ENCODE peak calls at places on chromosomes 16 and 17, in four cellular contexts. U is K562, F is SK-N-SH, K is A549. J is an unnamed sample.

GRCh38 chr17:83101805-83102480 is 22.5 kb downstream of the METRNL start:
- DNase-seq in U (no peak), F (no peak), K (no peak), J (no peak)

GRCh38 chr16:47712276-47713224 is 251.4 kb downstream of the PHKB start:
- DNase-seq in U (peak; percentile 11), F (peak; percentile 48), K (no peak), J (no peak)

GRCh38 chr16:27291106-27291505 is 22.5 kb upstream of the NSMCE1 start:
- DNase-seq in U (no peak), F (no peak), K (no peak), J (no peak)

GRCh38 chr17:39027037-39027436 is 59.8 kb upstream of the FBXO47 start:
- DNase-seq in U (peak; percentile 35), F (peak; percentile 63), K (peak; percentile 40), J (no peak)

GRCh38 chr16:49487746-49488145 is 114.1 kb downstream of the C16orf78 start:
- DNase-seq in U (no peak), F (no peak), K (no peak), J (no peak)

GRCh38 chr17:61389670-61390478 is 9.8 kb upstream of the TBX2 start:
- DNase-seq in U (peak; percentile 40), F (peak; percentile 80), K (peak; percentile 72), J (no peak)

GRCh38 chr16:24850289-24850931 is 4.6 kb downstream of the SLC5A11 start:
- DNase-seq in U (no peak), F (no peak), K (no peak), J (no peak)

GRCh38 chr17:5877948-5878347 is 192.2 kb upstream of the WSCD1 start:
- DNase-seq in U (no peak), F (no peak), K (no peak), J (no peak)

GRCh38 chr16:79613009-79613408 is 12.5 kb upstream of the MAF start:
- DNase-seq in U (no peak), F (no peak), K (no peak), J (no peak)

GRCh38 chr17:65794572-65794971 is 233.1 kb upstream of the AXIN2 start:
- DNase-seq in U (peak; percentile 19), F (peak; percentile 43), K (peak; percentile 49), J (peak; percentile 11)

GRCh38 chr16:50165473-50165872 is 12.4 kb downstream of the TENT4B start:
- DNase-seq in U (peak; percentile 33), F (no peak), K (no peak), J (no peak)

GRCh38 chr17:6306820-6307219 is 128.1 kb downstream of the AIPL1 start:
- DNase-seq in U (no peak), F (no peak), K (no peak), J (no peak)

GRCh38 chr16:56246051-56246817 is 54.9 kb downstream of the GNAO1 start:
- DNase-seq in U (peak; percentile 50), F (peak; percentile 56), K (no peak), J (no peak)

GRCh38 chr16:4290236-4290830 is 17.5 kb upstream of the TFAP4 start:
- DNase-seq in U (no peak), F (peak; percentile 1), K (peak; percentile 63), J (peak; percentile 18)

GRCh38 chr16:30054959-30055553 is 10.5 kb upstream of the ALDOA start:
- DNase-seq in U (peak; percentile 80), F (peak; percentile 56), K (peak; percentile 81), J (no peak)

GRCh38 chr16:25256821-25257503 is 683 bp downstream of the ZKSCAN2 start:
- DNase-seq in U (peak; percentile 50), F (peak; percentile 58), K (peak; percentile 31), J (peak; percentile 28)

GRCh38 chr17:66543526-66543925 is 241.1 kb downstream of the PRKCA start:
- DNase-seq in U (no peak), F (no peak), K (no peak), J (no peak)

GRCh38 chr17:5817475-5818395 is 233.4 kb upstream of the NLRP1 start:
- DNase-seq in U (no peak), F (no peak), K (no peak), J (no peak)

GRCh38 chr17:27551701-27552466 is 79.1 kb upstream of the LGALS9 start:
- DNase-seq in U (no peak), F (no peak), K (peak; percentile 93), J (no peak)

GRCh38 chr17:75664099-75664549 is 2.8 kb downstream of the RECQL5 start:
- DNase-seq in U (no peak), F (no peak), K (no peak), J (no peak)

GRCh38 chr17:68125471-68125870 is 89.9 kb downstream of the KPNA2 start:
- DNase-seq in U (no peak), F (no peak), K (no peak), J (no peak)

GRCh38 chr16:27317738-27318398 is 4.1 kb downstream of the IL4R start:
- DNase-seq in U (no peak), F (no peak), K (no peak), J (no peak)

GRCh38 chr16:47016700-47017133 is 43.2 kb upstream of the DNAJA2 start:
- DNase-seq in U (no peak), F (no peak), K (no peak), J (peak; percentile 91)

GRCh38 chr17:30824356-30825145 is at the start of gene CRLF3:
- DNase-seq in U (peak; percentile 96), F (peak; percentile 99), K (peak; percentile 98), J (peak; percentile 88)
- TF ChIP-seq REST in U (no peak), F (no peak), K (peak; percentile 37), J (peak; percentile 27)

GRCh38 chr17:58192612-58193011 is at the start of gene EPX:
- DNase-seq in U (no peak), F (peak; percentile 24), K (no peak), J (no peak)

GRCh38 chr17:58191259-58191896 is 1.1 kb upstream of the EPX start:
- DNase-seq in U (no peak), F (peak; percentile 20), K (no peak), J (no peak)

GRCh38 chr17:58196610-58197009 is 4.1 kb downstream of the EPX start:
- DNase-seq in U (no peak), F (no peak), K (no peak), J (no peak)

GRCh38 chr17:58195518-58196123 is 3.1 kb downstream of the EPX start:
- DNase-seq in U (no peak), F (no peak), K (no peak), J (no peak)

GRCh38 chr17:58193641-58194259 is 1.2 kb downstream of the EPX start:
- DNase-seq in U (peak; percentile 35), F (peak; percentile 43), K (no peak), J (no peak)
- H3K4me3 ChIP-seq in U (no peak overlapping the region), F (no peak overlapping the region), K (no peak overlapping the region), J (no peak overlapping the region)

DNA sequence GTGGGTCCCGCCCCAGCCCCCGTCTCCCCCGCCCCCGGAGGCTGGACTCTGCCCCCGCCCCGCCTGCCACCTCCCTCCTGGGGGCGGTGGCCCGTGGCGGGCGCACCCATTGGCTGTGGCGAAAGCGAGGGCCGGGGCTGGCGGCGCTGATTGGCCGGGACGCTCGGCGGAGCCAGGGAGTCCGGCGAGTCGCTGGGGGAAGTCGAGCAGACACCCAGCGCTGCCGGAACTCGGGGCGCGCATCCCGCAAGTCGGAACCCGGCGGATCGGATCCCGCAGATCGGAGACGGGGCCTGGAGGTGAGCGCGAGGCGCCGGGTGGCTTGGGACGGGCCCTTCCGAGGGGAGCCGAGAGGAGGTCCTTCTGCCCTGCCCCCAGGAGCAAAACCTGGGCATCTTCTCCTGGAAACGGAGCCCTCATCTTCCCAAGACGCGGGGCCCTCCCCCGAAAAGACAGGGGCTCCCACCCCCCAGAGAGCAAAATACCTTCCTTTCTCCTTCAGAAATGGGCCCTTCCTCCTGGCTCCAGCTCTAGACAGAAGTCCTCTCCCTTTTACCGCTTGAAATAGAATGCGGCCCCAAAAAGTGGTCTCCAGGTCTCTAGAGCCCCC is at the start of gene ABAT:
- DNase-seq in U (peak; percentile 82), F (peak; percentile 98), K (peak; percentile 93), J (peak; percentile 21)
- TF ChIP-seq REST in U (no peak), F (no peak), K (no peak), J (no peak)

GRCh38 chr17:53919356-53919755 is 96.6 kb downstream of the KIF2B start:
- DNase-seq in U (no peak), F (no peak), K (no peak), J (no peak)
- H3K4me3 ChIP-seq in U (no peak overlapping the region), F (no peak overlapping the region), K (no peak overlapping the region), J (no peak overlapping the region)

DNA sequence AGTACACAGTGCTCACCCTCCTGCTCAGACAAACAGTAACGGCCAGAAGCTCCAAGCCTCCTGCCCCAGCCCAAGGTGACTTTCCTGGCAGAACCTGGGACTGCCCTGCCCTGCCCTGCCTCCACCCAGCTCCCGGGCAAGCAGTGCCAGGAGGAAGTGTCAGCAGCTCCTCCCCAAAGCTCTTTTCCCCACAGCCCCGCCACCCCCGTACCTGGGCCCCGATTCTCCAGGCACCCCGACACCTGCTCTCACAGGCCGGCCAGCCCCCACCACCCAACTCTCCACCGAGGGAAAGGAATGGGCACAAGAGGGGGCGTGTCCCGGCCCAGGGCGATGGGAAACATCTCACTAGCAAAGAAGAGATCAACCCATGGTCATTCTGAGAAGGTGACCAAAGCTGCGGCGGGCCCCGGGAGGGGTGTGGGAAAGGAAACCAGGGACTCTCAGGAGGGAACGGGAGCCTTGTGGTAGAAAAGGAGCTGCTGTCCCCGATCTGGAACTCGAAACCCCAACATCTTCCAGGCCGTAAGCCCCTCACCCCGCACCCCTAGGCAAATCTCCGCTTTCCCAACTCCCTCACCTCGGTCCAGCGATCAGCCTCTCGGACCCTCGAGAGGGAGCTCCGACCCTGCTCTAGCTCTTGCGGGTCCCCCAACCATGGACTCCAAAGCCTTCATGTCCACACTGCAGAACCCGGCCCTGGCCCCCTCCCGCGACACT is 1.2 kb downstream of the BCAR1 start:
- DNase-seq in U (no peak), F (no peak), K (peak; percentile 63), J (no peak)
- TF ChIP-seq REST in U (no peak), F (no peak), K (no peak), J (no peak)

GRCh38 chr16:77956231-77956630 is 66.1 kb upstream of the CLEC3A start:
- DNase-seq in U (no peak), F (no peak), K (no peak), J (no peak)
- H3K4me3 ChIP-seq in U (no peak overlapping the region), F (no peak overlapping the region), K (no peak overlapping the region), J (no peak overlapping the region)

GRCh38 chr17:30116661-30117547 is at the start of gene NSRP1:
- DNase-seq in U (peak; percentile 98), F (peak; percentile 87), K (peak; percentile 99), J (peak; percentile 96)
- TF ChIP-seq REST in U (no peak), F (peak; percentile 33), K (peak; percentile 78), J (peak; percentile 78)

GRCh38 chr17:78127888-78128615 is 503 bp downstream of the TMC6 start:
- DNase-seq in U (peak; percentile 71), F (peak; percentile 84), K (peak; percentile 45), J (peak; percentile 28)

GRCh38 chr17:78125976-78126894 is 2.3 kb downstream of the TMC6 start:
- DNase-seq in U (no peak), F (peak; percentile 89), K (no peak), J (no peak)

GRCh38 chr17:78127240-78127887 is 1.2 kb downstream of the TMC6 start:
- DNase-seq in U (peak; percentile 86), F (peak; percentile 58), K (no peak), J (peak; percentile 83)

GRCh38 chr17:78125138-78125913 is 3.2 kb downstream of the TMC6 start:
- DNase-seq in U (no peak), F (no peak), K (no peak), J (no peak)

DNA sequence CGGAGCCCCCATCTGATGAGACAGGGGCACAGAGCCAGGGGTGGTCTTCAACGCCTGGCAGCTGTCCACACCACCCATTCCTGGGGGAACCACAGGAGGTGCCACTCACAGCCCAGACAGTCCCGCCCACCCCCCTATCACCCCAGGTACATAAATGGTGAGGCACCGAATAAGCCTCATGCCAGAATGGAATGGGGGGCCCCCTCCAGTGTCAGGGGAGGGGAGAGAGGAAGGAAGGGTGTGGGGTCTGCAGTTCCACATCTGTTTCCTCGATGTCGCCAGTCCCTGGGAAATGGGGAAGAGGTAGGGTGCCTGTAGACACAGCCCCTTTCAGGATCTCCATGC is 1.7 kb downstream of the TMC6 start:
- DNase-seq in U (no peak), F (no peak), K (no peak), J (no peak)
- H3K4me3 ChIP-seq in U (peak overlapping the region; percentile 98), F (no peak overlapping the region), K (no peak overlapping the region), J (peak overlapping the region; percentile 95)